ENCODE peak calls at places on chromosomes 4 and X, in seven cellular contexts. O is BJ, F is OCI-LY7, D is psoas muscle, U is left ventricle myocardium inferior, R is fibroblast of mammary gland, H is choroid plexus epithelial cell. Q is an unnamed sample.

GRCh38 chrX:138127314-138127713 is 561.4 kb downstream of the ZIC3 start:
- DNase-seq in O (no peak), F (no peak), D (no peak), U (no peak), R (peak), H (no peak), Q (no peak)

GRCh38 chrX:103248553-103248952 is 6.4 kb downstream of the TCEAL8 start:
- DNase-seq in O (no peak), F (peak), D (no peak), U (no peak), R (peak), H (peak), Q (no peak)

GRCh38 chr4:12124138-12124537 is 695.4 kb upstream of the HS3ST1 start:
- DNase-seq in O (no peak), F (no peak), D (no peak), U (no peak), R (no peak), H (no peak), Q (no peak)

GRCh38 chrX:16196829-16197228 is 29.5 kb downstream of the MAGEB17 start:
- DNase-seq in O (no peak), F (no peak), D (no peak), U (no peak), R (peak), H (no peak), Q (no peak)

GRCh38 chr4:112951362-112951962 is 98.0 kb upstream of the ANK2 start:
- DNase-seq in O (no peak), F (peak), D (no peak), U (no peak), R (peak), H (peak), Q (no peak)

GRCh38 chr4:184170996-184171395 is 46.7 kb downstream of the ENPP6 start:
- DNase-seq in O (no peak), F (no peak), D (no peak), U (no peak), R (peak), H (peak), Q (no peak)

GRCh38 chr4:123599920-123600394 is 203.4 kb downstream of the SPRY1 start:
- DNase-seq in O (no peak), F (peak), D (peak), U (peak), R (peak), H (peak), Q (no peak)

GRCh38 chrX:66110112-66110511 is 53.9 kb upstream of the HEPH start:
- DNase-seq in O (no peak), F (peak), D (no peak), U (no peak), R (peak), H (peak), Q (no peak)

GRCh38 chrX:34655496-34656258 is 1.4 kb downstream of the TMEM47 start:
- DNase-seq in O (no peak), F (no peak), D (no peak), U (no peak), R (no peak), H (peak), Q (no peak)

GRCh38 chrX:133350751-133351150 is 64.5 kb downstream of the GPC4 start:
- DNase-seq in O (no peak), F (no peak), D (peak), U (peak), R (peak), H (peak), Q (no peak)

GRCh38 chr4:25792200-25792791 is 70.5 kb downstream of the SEL1L3 start:
- DNase-seq in O (no peak), F (peak), D (no peak), U (no peak), R (no peak), H (peak), Q (no peak)

GRCh38 chr4:70945046-70945445 is 42.9 kb downstream of the MOB1B start:
- DNase-seq in O (no peak), F (peak), D (no peak), U (no peak), R (no peak), H (peak), Q (no peak)

GRCh38 chr4:39429476-39430310 is 23.0 kb downstream of the KLB start:
- DNase-seq in O (no peak), F (no peak), D (no peak), U (no peak), R (no peak), H (no peak), Q (no peak)

GRCh38 chr4:7759221-7759620 is 180.4 kb downstream of the AFAP1 start:
- DNase-seq in O (no peak), F (peak), D (no peak), U (no peak), R (no peak), H (no peak), Q (no peak)

GRCh38 chr4:174318829-174319764 is 35.4 kb downstream of the CEP44 start:
- DNase-seq in O (no peak), F (peak), D (no peak), U (no peak), R (peak), H (peak), Q (no peak)

GRCh38 chr4:92359481-92359880 is 55.7 kb downstream of the GRID2 start:
- DNase-seq in O (no peak), F (no peak), D (no peak), U (no peak), R (no peak), H (no peak), Q (no peak)

GRCh38 chrX:43121637-43122036 is 343.7 kb upstream of the PPP1R2C start:
- DNase-seq in O (no peak), F (peak), D (no peak), U (no peak), R (peak), H (peak), Q (no peak)

GRCh38 chr4:37892641-37893040 is 1.8 kb downstream of the TBC1D1 start:
- DNase-seq in O (no peak), F (peak), D (no peak), U (no peak), R (no peak), H (no peak), Q (no peak)

GRCh38 chr4:106628616-106629606 is 260.3 kb upstream of the GIMD1 start:
- DNase-seq in O (no peak), F (no peak), D (no peak), U (no peak), R (peak), H (peak), Q (no peak)

GRCh38 chrX:72569786-72570185 is 2.9 kb downstream of the HDAC8 start:
- DNase-seq in O (no peak), F (no peak), D (no peak), U (no peak), R (peak), H (peak), Q (peak)

GRCh38 chrX:10070714-10071436 is 85.9 kb upstream of the CLCN4 start:
- DNase-seq in O (no peak), F (no peak), D (no peak), U (no peak), R (no peak), H (no peak), Q (no peak)
- TF ChIP-seq CTCF in O (no peak), F (no peak), D (no peak), U (no peak), R (no peak), H (no peak), Q (no peak)

GRCh38 chr4:55442541-55442940 is 46.8 kb downstream of the TMEM165 start:
- DNase-seq in O (no peak), F (no peak), D (no peak), U (no peak), R (no peak), H (no peak), Q (no peak)

GRCh38 chr4:55447108-55447708 is 51.5 kb downstream of the TMEM165 start:
- DNase-seq in O (no peak), F (no peak), D (no peak), U (no peak), R (no peak), H (no peak), Q (no peak)

GRCh38 chr4:55446578-55446922 is 50.8 kb downstream of the TMEM165 start:
- DNase-seq in O (no peak), F (no peak), D (no peak), U (no peak), R (peak), H (no peak), Q (no peak)

GRCh38 chr4:55445921-55446577 is 50.3 kb downstream of the TMEM165 start:
- DNase-seq in O (peak), F (no peak), D (no peak), U (no peak), R (peak), H (peak), Q (no peak)

GRCh38 chr4:55444822-55445221 is 49.1 kb downstream of the TMEM165 start:
- DNase-seq in O (no peak), F (no peak), D (no peak), U (no peak), R (peak), H (peak), Q (no peak)
- TF ChIP-seq CTCF in O (peak), F (peak), D (no peak), U (peak), R (peak), H (peak), Q (peak)

DNA sequence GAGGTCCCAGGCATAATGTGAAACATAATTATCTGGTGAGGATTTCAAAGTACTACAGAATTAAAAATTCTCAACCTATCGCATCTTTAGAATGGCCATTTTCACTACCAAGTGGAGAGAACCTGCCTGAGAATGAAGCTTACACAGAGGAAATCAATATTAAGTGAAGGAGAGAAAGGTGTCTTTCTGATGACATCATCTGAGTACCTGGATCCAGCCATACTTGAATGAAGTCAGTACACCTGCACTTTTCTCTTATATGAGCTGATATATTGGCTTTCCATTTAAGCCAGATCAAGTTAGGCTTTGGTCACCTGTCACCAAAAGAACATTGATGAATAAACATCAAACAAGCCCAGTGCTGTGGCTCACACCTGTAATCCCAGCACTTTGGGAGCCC is 118.9 kb upstream of the MED14 start:
- DNase-seq in O (no peak), F (no peak), D (no peak), U (no peak), R (no peak), H (no peak), Q (no peak)
- TF ChIP-seq CTCF in O (no peak), F (no peak), D (no peak), U (no peak), R (no peak), H (no peak), Q (no peak)

DNA sequence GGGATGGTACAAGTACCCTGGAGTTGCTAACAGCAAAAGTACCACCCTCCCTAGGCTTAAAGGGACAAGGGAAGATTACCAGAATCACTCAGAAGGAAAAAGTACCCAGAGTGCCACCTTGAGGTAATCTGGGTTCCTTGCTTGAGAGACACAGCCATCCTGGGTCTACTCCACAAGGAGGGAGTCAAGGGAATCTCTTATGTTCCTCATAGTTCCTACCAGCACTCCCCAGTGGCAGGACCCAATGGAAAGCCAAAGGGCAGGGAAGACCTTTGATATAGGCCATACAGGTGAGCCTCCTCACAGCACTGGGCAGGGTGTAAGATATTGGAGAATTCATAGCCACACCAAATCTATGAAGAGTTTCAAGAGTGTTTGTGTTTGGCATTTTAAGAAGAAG is 5.7 kb downstream of the IL2 start:
- DNase-seq in O (no peak), F (peak), D (no peak), U (no peak), R (peak), H (peak), Q (no peak)
- TF ChIP-seq CTCF in O (peak), F (peak), D (no peak), U (no peak), R (peak), H (peak), Q (peak)

GRCh38 chrX:53449632-53450031 is 15.5 kb upstream of the HSD17B10 start:
- DNase-seq in O (no peak), F (no peak), D (no peak), U (no peak), R (no peak), H (no peak), Q (no peak)

GRCh38 chrX:53442322-53442631 is 8.1 kb upstream of the HSD17B10 start:
- DNase-seq in O (no peak), F (no peak), D (no peak), U (no peak), R (no peak), H (no peak), Q (no peak)

GRCh38 chrX:53447441-53447840 is 13.3 kb upstream of the HSD17B10 start:
- DNase-seq in O (no peak), F (no peak), D (no peak), U (no peak), R (no peak), H (no peak), Q (no peak)

GRCh38 chrX:53441531-53442321 is 7.6 kb upstream of the HSD17B10 start:
- DNase-seq in O (no peak), F (no peak), D (peak), U (peak), R (peak), H (peak), Q (peak)

GRCh38 chrX:53445977-53446376 is 11.8 kb upstream of the HSD17B10 start:
- DNase-seq in O (no peak), F (no peak), D (peak), U (no peak), R (peak), H (peak), Q (no peak)
- TF ChIP-seq CTCF in O (peak), F (peak), D (peak), U (peak), R (peak), H (peak), Q (peak)

GRCh38 chrX:30931920-30932319 is 42.9 kb upstream of the TAB3 start:
- DNase-seq in O (no peak), F (no peak), D (no peak), U (no peak), R (no peak), H (no peak), Q (no peak)

GRCh38 chrX:30938295-30938694 is 49.2 kb upstream of the TAB3 start:
- DNase-seq in O (no peak), F (no peak), D (no peak), U (no peak), R (no peak), H (no peak), Q (no peak)

GRCh38 chrX:30930679-30931078 is 41.6 kb upstream of the TAB3 start:
- DNase-seq in O (no peak), F (no peak), D (no peak), U (no peak), R (no peak), H (no peak), Q (no peak)

GRCh38 chrX:30939928-30940327 is 50.9 kb upstream of the TAB3 start:
- DNase-seq in O (no peak), F (no peak), D (no peak), U (no peak), R (no peak), H (no peak), Q (no peak)

DNA sequence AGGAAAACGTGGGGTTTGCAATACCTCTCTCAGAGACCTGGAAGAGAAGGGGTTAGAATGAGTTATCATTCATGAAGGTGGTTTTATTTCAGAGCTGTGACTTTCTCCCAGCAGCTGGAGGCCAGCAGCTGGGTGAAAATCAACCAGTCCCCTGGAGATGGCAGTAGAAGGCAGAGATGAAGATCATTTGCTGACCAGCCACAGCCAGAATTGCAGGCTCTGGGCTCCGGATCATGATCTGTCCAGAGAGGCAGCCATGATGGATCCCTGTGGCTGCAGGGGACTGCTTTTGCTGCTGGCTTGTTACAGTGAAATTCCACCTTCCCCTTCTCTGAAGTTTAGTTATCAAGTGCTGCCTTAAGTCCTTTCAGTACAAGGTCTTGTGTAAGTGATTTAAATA is 46.9 kb upstream of the TAB3 start:
- DNase-seq in O (no peak), F (no peak), D (no peak), U (no peak), R (peak), H (peak), Q (no peak)
- TF ChIP-seq CTCF in O (peak), F (no peak), D (no peak), U (peak), R (peak), H (peak), Q (no peak)

DNA sequence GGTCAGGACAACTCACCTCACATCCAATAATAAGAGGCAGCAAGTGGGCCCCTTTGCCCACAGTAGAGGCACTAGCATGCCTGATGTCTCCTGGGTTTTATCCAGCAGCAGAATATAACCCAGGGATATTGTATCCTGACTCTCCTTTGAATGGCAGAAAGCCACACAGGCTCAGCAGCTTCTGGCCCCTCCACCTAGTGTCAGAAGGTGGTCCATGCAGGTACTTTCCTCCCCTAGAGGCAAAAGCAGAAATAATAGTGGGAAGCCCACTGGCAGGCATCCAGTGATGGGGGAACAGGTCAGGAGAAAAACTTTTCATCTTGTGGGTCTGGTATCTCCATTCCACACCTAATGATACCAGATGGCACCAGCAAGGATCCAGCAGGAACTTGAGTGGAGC is 75.5 kb upstream of the IRS4 start:
- DNase-seq in O (no peak), F (no peak), D (no peak), U (no peak), R (no peak), H (no peak), Q (no peak)
- TF ChIP-seq CTCF in O (no peak), F (no peak), D (no peak), U (no peak), R (no peak), H (no peak), Q (no peak)

DNA sequence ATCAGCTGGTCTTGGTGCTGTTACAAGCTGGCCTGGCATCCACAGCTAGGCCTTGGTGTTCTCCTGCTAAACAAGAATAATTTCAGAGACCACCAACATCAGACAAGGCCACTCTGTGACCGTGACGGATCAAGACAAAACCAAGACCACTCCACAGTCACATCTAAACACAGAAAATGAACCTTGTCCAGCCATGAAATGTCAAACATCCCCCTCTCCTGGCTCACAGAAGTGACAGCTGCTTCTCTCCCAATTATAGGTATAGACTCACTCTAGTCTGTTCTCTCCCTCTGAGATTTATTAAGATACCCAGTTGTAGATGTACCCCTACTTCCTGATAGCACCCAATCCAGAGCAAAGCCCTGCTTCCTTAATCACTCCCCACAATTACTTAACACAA is 40.4 kb downstream of the EFHC2 start:
- DNase-seq in O (no peak), F (no peak), D (no peak), U (no peak), R (no peak), H (no peak), Q (no peak)
- TF ChIP-seq CTCF in O (no peak), F (no peak), D (no peak), U (no peak), R (no peak), H (no peak), Q (no peak)

DNA sequence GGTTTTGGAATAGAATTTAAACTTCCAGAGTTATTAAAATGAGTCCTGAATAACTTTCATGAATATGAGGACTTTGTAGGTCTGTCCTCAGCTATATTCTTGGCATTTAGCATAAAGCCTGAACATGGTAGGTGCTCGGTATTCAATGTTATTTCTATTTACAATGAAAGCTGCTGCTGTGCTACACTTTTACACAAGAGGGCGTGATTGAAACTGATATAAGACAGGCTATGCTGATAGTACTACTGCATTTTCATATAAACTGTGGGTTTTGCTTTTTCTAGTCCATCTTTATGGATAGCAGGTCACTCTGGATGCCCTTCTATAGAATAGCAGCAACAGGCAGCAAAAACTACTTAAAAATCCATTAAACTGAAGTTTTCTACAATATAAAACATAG is 12.3 kb upstream of the GNPDA2 start:
- DNase-seq in O (no peak), F (peak), D (no peak), U (no peak), R (peak), H (peak), Q (no peak)
- TF ChIP-seq CTCF in O (peak), F (peak), D (no peak), U (peak), R (peak), H (peak), Q (no peak)